ENCODE peak calls at places on chromosomes 12 and 14, in five cellular contexts. One of them, this sample, is unnamed.
A peak's percentile ranks its signal among the peaks of the same experiment; 100 is the strongest.

GRCh38 chr14:74955229-74955999 is at the start of gene PGF:
- DNase-seq in NCI-H510A: peak; percentile 21
- DNase-seq in PC-3: peak; percentile 15
- DNase-seq in T-cell: no peak
- DNase-seq in fibroblast of pulmonary artery: peak; percentile 44
- DNase-seq in this sample: no peak

GRCh38 chr14:52769889-52770288 is 21.5 kb downstream of the GNPNAT1 start:
- DNase-seq in NCI-H510A: no peak
- DNase-seq in PC-3: peak; percentile 11
- DNase-seq in T-cell: no peak
- DNase-seq in fibroblast of pulmonary artery: no peak
- DNase-seq in this sample: peak; percentile 17

GRCh38 chr12:81811066-81811777 is 52.1 kb upstream of the PPFIA2 start:
- DNase-seq in NCI-H510A: no peak
- DNase-seq in fibroblast of pulmonary artery: peak; percentile 36
- DNase-seq in PC-3: no peak
- DNase-seq in T-cell: no peak
- DNase-seq in this sample: no peak

GRCh38 chr12:96571101-96571862 is 81.9 kb downstream of the CFAP54 start:
- DNase-seq in NCI-H510A: no peak
- DNase-seq in fibroblast of pulmonary artery: no peak
- DNase-seq in PC-3: peak; percentile 8
- DNase-seq in T-cell: no peak
- DNase-seq in this sample: no peak

GRCh38 chr14:63596998-63597658 is 44.5 kb downstream of the WDR89 start:
- DNase-seq in fibroblast of pulmonary artery: no peak
- DNase-seq in T-cell: no peak
- DNase-seq in NCI-H510A: no peak
- DNase-seq in PC-3: no peak
- DNase-seq in this sample: no peak

GRCh38 chr12:6471992-6472366 is 1.5 kb upstream of the VAMP1 start:
- DNase-seq in NCI-H510A: no peak
- DNase-seq in T-cell: no peak
- DNase-seq in PC-3: no peak
- DNase-seq in fibroblast of pulmonary artery: no peak
- DNase-seq in this sample: no peak

GRCh38 chr14:49971156-49972141 is 78.6 kb downstream of the ARF6 start:
- DNase-seq in NCI-H510A: no peak
- DNase-seq in T-cell: peak; percentile 60
- DNase-seq in PC-3: peak; percentile 43
- DNase-seq in fibroblast of pulmonary artery: peak; percentile 78
- DNase-seq in this sample: no peak

GRCh38 chr12:52521581-52522266 is 1.5 kb upstream of the KRT5 start:
- DNase-seq in NCI-H510A: no peak
- DNase-seq in PC-3: peak; percentile 30
- DNase-seq in fibroblast of pulmonary artery: no peak
- DNase-seq in T-cell: no peak
- DNase-seq in this sample: no peak

GRCh38 chr14:91047174-91047753 is 13.2 kb downstream of the RPS6KA5 start:
- DNase-seq in T-cell: no peak
- DNase-seq in fibroblast of pulmonary artery: no peak
- DNase-seq in PC-3: no peak
- DNase-seq in NCI-H510A: no peak
- DNase-seq in this sample: no peak